ENCODE peak calls at places on chromosomes 5 and 9, in six cellular contexts. One of them, this sample, is unnamed.
A peak's percentile ranks its signal among the peaks of the same experiment; 100 is the strongest.

GRCh38 chr5:129966071-129966470 is 61.8 kb downstream of the CHSY3 start:
- DNase-seq in D341Med: no peak
- DNase-seq in NCI-H1694 treated with DMSO at 0.1 percent for 48 hours: no peak
- DNase-seq in CD4-positive, CD25-positive, alpha-beta regulatory T cell: no peak
- DNase-seq in GM19239: no peak
- DNase-seq in dorsolateral prefrontal cortex: no peak
- DNase-seq in this sample: no peak

GRCh38 chr5:21810737-21811316 is 1042.3 kb downstream of the CDH12 start:
- DNase-seq in GM19239: no peak
- DNase-seq in dorsolateral prefrontal cortex: no peak
- DNase-seq in D341Med: peak; percentile 8
- DNase-seq in CD4-positive, CD25-positive, alpha-beta regulatory T cell: no peak
- DNase-seq in NCI-H1694 treated with DMSO at 0.1 percent for 48 hours: peak; percentile 71
- DNase-seq in this sample: no peak

GRCh38 chr9:70111042-70111602 is 67.5 kb downstream of the MAMDC2 start:
- DNase-seq in dorsolateral prefrontal cortex: peak; percentile 72
- DNase-seq in GM19239: peak; percentile 40
- DNase-seq in NCI-H1694 treated with DMSO at 0.1 percent for 48 hours: peak; percentile 47
- DNase-seq in CD4-positive, CD25-positive, alpha-beta regulatory T cell: peak; percentile 50
- DNase-seq in D341Med: peak; percentile 82
- DNase-seq in this sample: peak; percentile 39

GRCh38 chr9:78811562-78812276 is 514.8 kb downstream of the PSAT1 start:
- DNase-seq in NCI-H1694 treated with DMSO at 0.1 percent for 48 hours: no peak
- DNase-seq in GM19239: no peak
- DNase-seq in CD4-positive, CD25-positive, alpha-beta regulatory T cell: no peak
- DNase-seq in dorsolateral prefrontal cortex: no peak
- DNase-seq in D341Med: no peak
- DNase-seq in this sample: no peak

GRCh38 chr5:180799902-180800801 is 2.5 kb downstream of the MGAT1 start:
- DNase-seq in CD4-positive, CD25-positive, alpha-beta regulatory T cell: no peak
- DNase-seq in D341Med: no peak
- DNase-seq in GM19239: no peak
- DNase-seq in dorsolateral prefrontal cortex: no peak
- DNase-seq in NCI-H1694 treated with DMSO at 0.1 percent for 48 hours: no peak
- DNase-seq in this sample: no peak

GRCh38 chr9:136546697-136547481 is 1.0 kb upstream of the NOTCH1 start:
- DNase-seq in dorsolateral prefrontal cortex: no peak
- DNase-seq in GM19239: no peak
- DNase-seq in CD4-positive, CD25-positive, alpha-beta regulatory T cell: peak; percentile 80
- DNase-seq in NCI-H1694 treated with DMSO at 0.1 percent for 48 hours: peak; percentile 42
- DNase-seq in D341Med: no peak
- DNase-seq in this sample: no peak

GRCh38 chr5:117681431-117681830 is 1106.8 kb upstream of the SEMA6A start:
- DNase-seq in NCI-H1694 treated with DMSO at 0.1 percent for 48 hours: no peak
- DNase-seq in CD4-positive, CD25-positive, alpha-beta regulatory T cell: no peak
- DNase-seq in D341Med: no peak
- DNase-seq in GM19239: no peak
- DNase-seq in dorsolateral prefrontal cortex: no peak
- DNase-seq in this sample: no peak

GRCh38 chr9:121783126-121783522 is 131.7 kb downstream of the DAB2IP start:
- DNase-seq in NCI-H1694 treated with DMSO at 0.1 percent for 48 hours: no peak
- DNase-seq in dorsolateral prefrontal cortex: no peak
- DNase-seq in D341Med: no peak
- DNase-seq in GM19239: no peak
- DNase-seq in CD4-positive, CD25-positive, alpha-beta regulatory T cell: no peak
- DNase-seq in this sample: no peak

GRCh38 chr9:36029202-36029601 is 7.5 kb upstream of the RECK start:
- DNase-seq in GM19239: no peak
- DNase-seq in D341Med: no peak
- DNase-seq in CD4-positive, CD25-positive, alpha-beta regulatory T cell: no peak
- DNase-seq in dorsolateral prefrontal cortex: no peak
- DNase-seq in NCI-H1694 treated with DMSO at 0.1 percent for 48 hours: no peak
- DNase-seq in this sample: no peak

GRCh38 chr9:80292231-80292630 is 720.5 kb downstream of the TLE4 start:
- DNase-seq in D341Med: no peak
- DNase-seq in dorsolateral prefrontal cortex: no peak
- DNase-seq in GM19239: no peak
- DNase-seq in CD4-positive, CD25-positive, alpha-beta regulatory T cell: no peak
- DNase-seq in NCI-H1694 treated with DMSO at 0.1 percent for 48 hours: no peak
- DNase-seq in this sample: no peak

GRCh38 chr5:140966293-140967225 is at the start of gene PCDHAC2:
- DNase-seq in GM19239: no peak
- DNase-seq in dorsolateral prefrontal cortex: peak; percentile 67
- DNase-seq in CD4-positive, CD25-positive, alpha-beta regulatory T cell: no peak
- DNase-seq in NCI-H1694 treated with DMSO at 0.1 percent for 48 hours: peak; percentile 12
- DNase-seq in D341Med: peak; percentile 77
- DNase-seq in this sample: no peak

GRCh38 chr9:112059145-112059979 is 115.7 kb downstream of the SUSD1 start:
- DNase-seq in NCI-H1694 treated with DMSO at 0.1 percent for 48 hours: no peak
- DNase-seq in GM19239: no peak
- DNase-seq in dorsolateral prefrontal cortex: no peak
- DNase-seq in CD4-positive, CD25-positive, alpha-beta regulatory T cell: no peak
- DNase-seq in D341Med: no peak
- DNase-seq in this sample: no peak

GRCh38 chr5:375921-376871 is 54.7 kb downstream of the AHRR start:
- DNase-seq in NCI-H1694 treated with DMSO at 0.1 percent for 48 hours: no peak
- DNase-seq in dorsolateral prefrontal cortex: peak; percentile 24
- DNase-seq in GM19239: no peak
- DNase-seq in CD4-positive, CD25-positive, alpha-beta regulatory T cell: no peak
- DNase-seq in D341Med: peak; percentile 34
- DNase-seq in this sample: no peak

GRCh38 chr9:129289131-129289731 is 111.2 kb upstream of the IER5L start:
- DNase-seq in NCI-H1694 treated with DMSO at 0.1 percent for 48 hours: no peak
- DNase-seq in dorsolateral prefrontal cortex: peak; percentile 6
- DNase-seq in D341Med: peak; percentile 18
- DNase-seq in GM19239: no peak
- DNase-seq in CD4-positive, CD25-positive, alpha-beta regulatory T cell: no peak
- DNase-seq in this sample: no peak

GRCh38 chr5:560792-561166 is 36.5 kb upstream of the SLC9A3 start:
- DNase-seq in dorsolateral prefrontal cortex: no peak
- DNase-seq in D341Med: no peak
- DNase-seq in CD4-positive, CD25-positive, alpha-beta regulatory T cell: no peak
- DNase-seq in NCI-H1694 treated with DMSO at 0.1 percent for 48 hours: no peak
- DNase-seq in GM19239: no peak
- DNase-seq in this sample: no peak

GRCh38 chr9:124654431-124654830 is 116.7 kb downstream of the NR6A1 start:
- DNase-seq in dorsolateral prefrontal cortex: no peak
- DNase-seq in NCI-H1694 treated with DMSO at 0.1 percent for 48 hours: no peak
- DNase-seq in GM19239: no peak
- DNase-seq in D341Med: no peak
- DNase-seq in CD4-positive, CD25-positive, alpha-beta regulatory T cell: no peak
- DNase-seq in this sample: no peak